ENCODE peak calls at places on chromosomes 6 and 20, in eight cellular contexts. R, D, V, P, O, A, H and Z are unnamed samples. For H3K4me1, the result is how much of the 10 kb centered on the place peaks cover.

GRCh38 chr6:140644017-140644416 is 1269.6 kb upstream of the CITED2 start:
- DNase-seq in R (no peak), D (no peak), V (no peak), P (no peak), O (no peak), A (no peak), H (no peak), Z (no peak)

GRCh38 chr20:53859684-53860083 is 210.7 kb downstream of the BCAS1 start:
- DNase-seq in R (no peak), D (no peak), V (no peak), P (no peak), O (no peak), A (peak), H (peak), Z (peak)

GRCh38 chr6:22888147-22888831 is 318.9 kb downstream of the HDGFL1 start:
- DNase-seq in R (peak), D (no peak), V (no peak), P (no peak), O (no peak), A (no peak), H (no peak), Z (no peak)

GRCh38 chr20:63386491-63386890 is 25.3 kb upstream of the CHRNA4 start:
- DNase-seq in R (no peak), D (no peak), V (no peak), P (no peak), O (no peak), A (no peak), H (no peak), Z (no peak)

GRCh38 chr20:1951436-1952115 is 42.3 kb downstream of the PDYN start:
- DNase-seq in R (no peak), D (peak), V (no peak), P (no peak), O (no peak), A (peak), H (no peak), Z (no peak)

GRCh38 chr6:50791900-50792508 is 26.7 kb upstream of the TFAP2B start:
- DNase-seq in R (peak), D (no peak), V (peak), P (no peak), O (no peak), A (no peak), H (no peak), Z (peak)

GRCh38 chr6:36820700-36821580 is 18.3 kb downstream of the CPNE5 start:
- DNase-seq in R (no peak), D (no peak), V (peak), P (no peak), O (no peak), A (no peak), H (no peak), Z (no peak)

GRCh38 chr20:37042986-37043972 is 52.5 kb downstream of the RBL1 start:
- DNase-seq in R (no peak), D (no peak), V (no peak), P (peak), O (no peak), A (no peak), H (peak), Z (no peak)

GRCh38 chr6:29531668-29532067 is 27.9 kb downstream of the UBD start:
- DNase-seq in R (no peak), D (no peak), V (no peak), P (no peak), O (peak), A (no peak), H (no peak), Z (no peak)
- TF ChIP-seq EP300 in R (no peak), D (no peak), V (no peak), P (no peak), O (no peak), A (no peak), H (no peak), Z (no peak)

GRCh38 chr6:2990179-2990931 is 9.3 kb upstream of the NQO2 start:
- DNase-seq in R (no peak), D (no peak), V (peak), P (no peak), O (no peak), A (peak), H (peak), Z (no peak)
- TF ChIP-seq POLR2A in R (no peak), D (no peak), V (peak), P (no peak), O (peak), A (no peak), H (peak), Z (no peak)

DNA sequence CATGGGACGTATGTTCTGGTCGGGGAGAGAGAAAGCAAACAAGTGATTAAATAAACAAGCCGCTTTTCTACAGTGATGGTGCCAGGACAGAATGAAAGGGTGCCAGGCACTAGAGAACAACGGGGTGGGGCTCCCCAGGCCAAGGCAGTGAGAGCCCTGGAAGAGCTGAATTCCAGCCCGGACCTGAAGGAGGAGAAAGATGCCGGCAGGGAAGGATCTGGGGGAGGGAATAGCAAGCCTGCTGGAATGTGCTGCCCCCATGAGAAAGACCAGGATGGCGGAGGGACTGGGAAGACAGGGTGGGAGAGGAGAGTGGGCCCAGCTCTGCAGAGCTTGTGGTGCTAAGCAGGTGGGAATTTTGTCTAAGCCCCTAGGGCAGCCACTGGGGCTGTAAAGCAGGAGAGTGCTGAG is 7.5 kb downstream of the SNAI1 start:
- DNase-seq in R (no peak), D (no peak), V (no peak), P (no peak), O (no peak), A (no peak), H (no peak), Z (no peak)
- H3K4me1 ChIP-seq in R (half or more), D (under half), V (under half), P (under half), O (under half), A (half or more), H (under half), Z (under half)

DNA sequence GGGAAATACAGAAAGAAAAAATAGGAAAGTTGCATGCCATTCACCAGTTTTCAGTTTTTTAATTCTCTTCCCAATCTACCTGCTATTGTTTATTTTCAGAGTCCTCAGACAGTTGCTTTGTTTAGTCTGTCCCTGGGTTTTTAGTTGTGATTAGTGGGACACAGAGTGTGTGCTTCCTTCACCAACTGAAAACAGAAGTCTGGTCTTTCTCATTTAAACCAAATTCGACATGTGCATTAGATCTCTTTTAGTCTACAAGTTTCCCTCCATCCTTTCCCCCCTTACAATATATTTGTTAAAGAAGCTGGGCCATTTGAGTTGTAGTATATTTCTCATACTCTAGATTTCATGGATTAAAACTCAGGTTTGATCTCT is 58.7 kb upstream of the STMND1 start:
- DNase-seq in R (no peak), D (no peak), V (no peak), P (no peak), O (no peak), A (no peak), H (no peak), Z (no peak)
- TF ChIP-seq EP300 in R (no peak), D (no peak), V (no peak), P (no peak), O (no peak), A (no peak), H (no peak), Z (no peak)

DNA sequence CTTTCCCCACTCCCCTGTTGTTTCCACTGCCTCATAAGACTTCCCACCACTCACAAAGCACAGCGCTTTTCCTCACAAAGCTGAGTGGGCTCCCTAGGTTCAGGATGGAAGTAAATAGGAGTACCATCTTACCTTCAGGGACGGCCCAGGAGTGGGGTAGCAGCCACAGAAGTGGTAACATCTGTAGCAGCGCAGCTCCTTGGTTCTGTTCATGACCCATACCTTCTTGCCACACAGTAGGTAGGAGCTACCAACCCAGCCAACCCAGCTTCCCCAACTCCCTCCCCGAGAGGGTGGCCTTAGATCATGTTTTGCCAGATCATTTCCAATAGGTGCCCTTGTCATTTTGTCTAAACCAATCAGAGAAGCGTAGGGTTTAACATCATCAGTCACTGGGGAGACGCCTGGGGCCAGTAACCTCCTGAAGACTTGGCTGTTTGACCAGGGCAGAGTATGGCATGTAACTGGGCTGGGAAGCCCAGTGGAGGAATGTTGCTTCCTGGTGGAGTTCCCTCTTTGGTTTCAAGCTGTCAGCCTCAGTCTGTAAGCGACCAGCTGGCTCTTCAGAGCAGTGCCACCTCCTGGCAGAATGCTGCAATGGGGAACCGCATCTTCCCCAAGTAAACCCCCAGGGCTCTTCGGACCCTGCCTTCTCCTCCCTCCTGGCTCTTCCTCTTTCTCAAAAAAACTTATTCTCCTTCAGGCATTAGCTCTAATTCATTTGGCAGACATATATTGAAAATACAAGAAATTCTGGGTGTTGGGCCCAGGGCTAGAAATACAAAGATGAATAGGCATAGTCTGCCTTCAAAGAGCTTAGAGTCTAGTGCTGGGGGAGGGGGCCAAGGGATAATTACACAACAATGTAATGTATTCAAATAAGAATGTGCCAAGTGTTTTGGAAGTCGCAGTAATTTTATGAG is at the start of gene HLA-DMA:
- DNase-seq in R (peak), D (peak), V (peak), P (peak), O (peak), A (peak), H (peak), Z (peak)
- TF ChIP-seq POLR2A in R (no peak), D (no peak), V (no peak), P (peak), O (no peak), A (peak), H (peak), Z (peak)

GRCh38 chr20:43923322-43923721 is 8.7 kb downstream of the TOX2 start:
- DNase-seq in R (no peak), D (no peak), V (no peak), P (no peak), O (no peak), A (no peak), H (no peak), Z (no peak)
- H3K4me1 ChIP-seq in R (under half), D (under half), V (under half), P (under half), O (under half), A (under half), H (under half), Z (under half)